ENCODE peak calls at places on chromosomes 6 and 20, in six cellular contexts. One of them, this sample, is unnamed.

GRCh38 chr6:28884423-28885148 is 39.2 kb downstream of the TRIM27 start:
- DNase-seq in SW 1271: no peak
- DNase-seq in BE2C: no peak
- DNase-seq in anterior cingulate cortex: no peak
- DNase-seq in T47D: no peak
- DNase-seq in mucosa of gallbladder: no peak
- DNase-seq in this sample: no peak

GRCh38 chr6:103729658-103730057 is 1130.1 kb downstream of the HACE1 start:
- DNase-seq in anterior cingulate cortex: no peak
- DNase-seq in BE2C: no peak
- DNase-seq in SW 1271: no peak
- DNase-seq in mucosa of gallbladder: no peak
- DNase-seq in T47D: no peak
- DNase-seq in this sample: no peak

GRCh38 chr6:126698732-126699240 is 358.9 kb downstream of the CENPW start:
- DNase-seq in anterior cingulate cortex: no peak
- DNase-seq in T47D: no peak
- DNase-seq in mucosa of gallbladder: no peak
- DNase-seq in SW 1271: no peak
- DNase-seq in BE2C: no peak
- DNase-seq in this sample: no peak

GRCh38 chr20:36852187-36852586 is 23.8 kb upstream of the TLDC2 start:
- DNase-seq in BE2C: no peak
- DNase-seq in anterior cingulate cortex: peak
- DNase-seq in SW 1271: no peak
- DNase-seq in mucosa of gallbladder: no peak
- DNase-seq in T47D: no peak
- DNase-seq in this sample: no peak

GRCh38 chr20:38217791-38218565 is 42.6 kb downstream of the KIAA1755 start:
- DNase-seq in BE2C: no peak
- DNase-seq in mucosa of gallbladder: peak
- DNase-seq in T47D: no peak
- DNase-seq in anterior cingulate cortex: no peak
- DNase-seq in SW 1271: peak
- DNase-seq in this sample: peak

GRCh38 chr6:31961616-31962015 is 2.6 kb downstream of the SKIC2 start:
- DNase-seq in SW 1271: no peak
- DNase-seq in T47D: no peak
- DNase-seq in BE2C: no peak
- DNase-seq in mucosa of gallbladder: no peak
- DNase-seq in anterior cingulate cortex: no peak
- DNase-seq in this sample: no peak

GRCh38 chr6:170295519-170296422 is 4.9 kb upstream of the DLL1 start:
- DNase-seq in anterior cingulate cortex: no peak
- DNase-seq in T47D: no peak
- DNase-seq in mucosa of gallbladder: no peak
- DNase-seq in BE2C: no peak
- DNase-seq in SW 1271: no peak
- DNase-seq in this sample: no peak

GRCh38 chr20:31707994-31708744 is 14.5 kb downstream of the BCL2L1 start:
- DNase-seq in anterior cingulate cortex: no peak
- DNase-seq in BE2C: no peak
- DNase-seq in mucosa of gallbladder: peak
- DNase-seq in SW 1271: peak
- DNase-seq in T47D: no peak
- DNase-seq in this sample: no peak